ENCODE peak calls at places on chromosomes 2 and 18, in ten cellular contexts. One of them, this sample, is unnamed.

GRCh38 chr2:63580651-63581050 is 7.6 kb downstream of the WDPCP start:
- DNase-seq in NCI-H2081: no peak
- DNase-seq in lung microvascular endothelial cell: no peak
- DNase-seq in testis: no peak
- DNase-seq in activated CD4-positive, alpha-beta T cell treated with anti-CD3 and anti-CD28 coated beads, Interleukin-2, amount 10 ng/mL, durations not matched to agents 24 days and 14 days: no peak
- DNase-seq in progenitor cell of endocrine pancreas: no peak
- DNase-seq in OCI-LY7: no peak
- DNase-seq in K562: no peak
- DNase-seq in NCI-H2171 treated with DMSO at 0.1 percent for 48 hours: no peak
- DNase-seq in type B pancreatic cell: no peak
- DNase-seq in this sample: no peak

GRCh38 chr2:142742301-142743214 is 134.9 kb upstream of the KYNU start:
- DNase-seq in NCI-H2081: no peak
- DNase-seq in lung microvascular endothelial cell: no peak
- DNase-seq in testis: no peak
- DNase-seq in activated CD4-positive, alpha-beta T cell treated with anti-CD3 and anti-CD28 coated beads, Interleukin-2, amount 10 ng/mL, durations not matched to agents 24 days and 14 days: no peak
- DNase-seq in progenitor cell of endocrine pancreas: no peak
- DNase-seq in OCI-LY7: no peak
- DNase-seq in K562: no peak
- DNase-seq in NCI-H2171 treated with DMSO at 0.1 percent for 48 hours: no peak
- DNase-seq in type B pancreatic cell: no peak
- DNase-seq in this sample: no peak

GRCh38 chr2:197464180-197464579 is 10.8 kb downstream of the COQ10B start:
- DNase-seq in NCI-H2081: no peak
- DNase-seq in lung microvascular endothelial cell: no peak
- DNase-seq in testis: no peak
- DNase-seq in activated CD4-positive, alpha-beta T cell treated with anti-CD3 and anti-CD28 coated beads, Interleukin-2, amount 10 ng/mL, durations not matched to agents 24 days and 14 days: no peak
- DNase-seq in progenitor cell of endocrine pancreas: no peak
- DNase-seq in OCI-LY7: no peak
- DNase-seq in K562: no peak
- DNase-seq in NCI-H2171 treated with DMSO at 0.1 percent for 48 hours: no peak
- DNase-seq in type B pancreatic cell: no peak
- DNase-seq in this sample: no peak

GRCh38 chr2:45141883-45142866 is 132.9 kb upstream of the SIX2 start:
- DNase-seq in NCI-H2081: no peak
- DNase-seq in lung microvascular endothelial cell: no peak
- DNase-seq in testis: no peak
- DNase-seq in activated CD4-positive, alpha-beta T cell treated with anti-CD3 and anti-CD28 coated beads, Interleukin-2, amount 10 ng/mL, durations not matched to agents 24 days and 14 days: no peak
- DNase-seq in progenitor cell of endocrine pancreas: no peak
- DNase-seq in OCI-LY7: peak
- DNase-seq in K562: no peak
- DNase-seq in NCI-H2171 treated with DMSO at 0.1 percent for 48 hours: no peak
- DNase-seq in type B pancreatic cell: peak
- DNase-seq in this sample: no peak

GRCh38 chr18:4870177-4870773 is 326.8 kb downstream of the AKAIN1 start:
- DNase-seq in NCI-H2081: no peak
- DNase-seq in lung microvascular endothelial cell: no peak
- DNase-seq in testis: no peak
- DNase-seq in activated CD4-positive, alpha-beta T cell treated with anti-CD3 and anti-CD28 coated beads, Interleukin-2, amount 10 ng/mL, durations not matched to agents 24 days and 14 days: no peak
- DNase-seq in progenitor cell of endocrine pancreas: no peak
- DNase-seq in OCI-LY7: no peak
- DNase-seq in K562: no peak
- DNase-seq in NCI-H2171 treated with DMSO at 0.1 percent for 48 hours: no peak
- DNase-seq in type B pancreatic cell: no peak
- DNase-seq in this sample: no peak

GRCh38 chr2:223641062-223641461 is 38.9 kb upstream of the SCG2 start:
- DNase-seq in NCI-H2081: peak
- DNase-seq in lung microvascular endothelial cell: no peak
- DNase-seq in testis: peak
- DNase-seq in activated CD4-positive, alpha-beta T cell treated with anti-CD3 and anti-CD28 coated beads, Interleukin-2, amount 10 ng/mL, durations not matched to agents 24 days and 14 days: no peak
- DNase-seq in progenitor cell of endocrine pancreas: no peak
- DNase-seq in OCI-LY7: no peak
- DNase-seq in K562: peak
- DNase-seq in NCI-H2171 treated with DMSO at 0.1 percent for 48 hours: no peak
- DNase-seq in type B pancreatic cell: no peak
- DNase-seq in this sample: no peak

GRCh38 chr2:219627105-219628100 is at the start of gene SLC4A3:
- DNase-seq in NCI-H2081: peak
- DNase-seq in lung microvascular endothelial cell: no peak
- DNase-seq in testis: no peak
- DNase-seq in activated CD4-positive, alpha-beta T cell treated with anti-CD3 and anti-CD28 coated beads, Interleukin-2, amount 10 ng/mL, durations not matched to agents 24 days and 14 days: peak
- DNase-seq in progenitor cell of endocrine pancreas: peak
- DNase-seq in OCI-LY7: no peak
- DNase-seq in K562: peak
- DNase-seq in NCI-H2171 treated with DMSO at 0.1 percent for 48 hours: peak
- DNase-seq in type B pancreatic cell: peak
- DNase-seq in this sample: no peak

GRCh38 chr2:172513935-172514586 is 41.8 kb upstream of the PDK1 start:
- DNase-seq in NCI-H2081: no peak
- DNase-seq in lung microvascular endothelial cell: no peak
- DNase-seq in testis: no peak
- DNase-seq in activated CD4-positive, alpha-beta T cell treated with anti-CD3 and anti-CD28 coated beads, Interleukin-2, amount 10 ng/mL, durations not matched to agents 24 days and 14 days: no peak
- DNase-seq in progenitor cell of endocrine pancreas: no peak
- DNase-seq in OCI-LY7: no peak
- DNase-seq in K562: no peak
- DNase-seq in NCI-H2171 treated with DMSO at 0.1 percent for 48 hours: no peak
- DNase-seq in type B pancreatic cell: no peak
- DNase-seq in this sample: no peak

GRCh38 chr18:53838796-53839195 is 385.7 kb downstream of the MBD2 start:
- DNase-seq in NCI-H2081: no peak
- DNase-seq in lung microvascular endothelial cell: no peak
- DNase-seq in testis: no peak
- DNase-seq in activated CD4-positive, alpha-beta T cell treated with anti-CD3 and anti-CD28 coated beads, Interleukin-2, amount 10 ng/mL, durations not matched to agents 24 days and 14 days: no peak
- DNase-seq in progenitor cell of endocrine pancreas: no peak
- DNase-seq in OCI-LY7: no peak
- DNase-seq in K562: no peak
- DNase-seq in NCI-H2171 treated with DMSO at 0.1 percent for 48 hours: no peak
- DNase-seq in type B pancreatic cell: no peak
- DNase-seq in this sample: no peak

GRCh38 chr2:108988796-108989713 is at the start of gene EDAR:
- DNase-seq in NCI-H2081: peak
- DNase-seq in lung microvascular endothelial cell: peak
- DNase-seq in testis: peak
- DNase-seq in activated CD4-positive, alpha-beta T cell treated with anti-CD3 and anti-CD28 coated beads, Interleukin-2, amount 10 ng/mL, durations not matched to agents 24 days and 14 days: peak
- DNase-seq in progenitor cell of endocrine pancreas: peak
- DNase-seq in OCI-LY7: peak
- DNase-seq in K562: no peak
- DNase-seq in NCI-H2171 treated with DMSO at 0.1 percent for 48 hours: peak
- DNase-seq in type B pancreatic cell: no peak
- DNase-seq in this sample: no peak

GRCh38 chr2:238030422-238031155 is 30.2 kb upstream of the SCLY start:
- DNase-seq in NCI-H2081: no peak
- DNase-seq in lung microvascular endothelial cell: no peak
- DNase-seq in testis: no peak
- DNase-seq in activated CD4-positive, alpha-beta T cell treated with anti-CD3 and anti-CD28 coated beads, Interleukin-2, amount 10 ng/mL, durations not matched to agents 24 days and 14 days: no peak
- DNase-seq in progenitor cell of endocrine pancreas: no peak
- DNase-seq in OCI-LY7: no peak
- DNase-seq in K562: no peak
- DNase-seq in NCI-H2171 treated with DMSO at 0.1 percent for 48 hours: no peak
- DNase-seq in type B pancreatic cell: peak
- DNase-seq in this sample: peak

GRCh38 chr2:189247276-189247675 is 67.7 kb upstream of the COL5A2 start:
- DNase-seq in NCI-H2081: no peak
- DNase-seq in lung microvascular endothelial cell: no peak
- DNase-seq in testis: no peak
- DNase-seq in activated CD4-positive, alpha-beta T cell treated with anti-CD3 and anti-CD28 coated beads, Interleukin-2, amount 10 ng/mL, durations not matched to agents 24 days and 14 days: no peak
- DNase-seq in progenitor cell of endocrine pancreas: no peak
- DNase-seq in OCI-LY7: no peak
- DNase-seq in K562: no peak
- DNase-seq in NCI-H2171 treated with DMSO at 0.1 percent for 48 hours: no peak
- DNase-seq in type B pancreatic cell: no peak
- DNase-seq in this sample: no peak

GRCh38 chr2:23550553-23550952 is 165.6 kb downstream of the KLHL29 start:
- DNase-seq in NCI-H2081: peak
- DNase-seq in lung microvascular endothelial cell: peak
- DNase-seq in testis: peak
- DNase-seq in activated CD4-positive, alpha-beta T cell treated with anti-CD3 and anti-CD28 coated beads, Interleukin-2, amount 10 ng/mL, durations not matched to agents 24 days and 14 days: no peak
- DNase-seq in progenitor cell of endocrine pancreas: no peak
- DNase-seq in OCI-LY7: no peak
- DNase-seq in K562: no peak
- DNase-seq in NCI-H2171 treated with DMSO at 0.1 percent for 48 hours: no peak
- DNase-seq in type B pancreatic cell: no peak
- DNase-seq in this sample: no peak

GRCh38 chr2:38409136-38409903 is 32.2 kb upstream of the ATL2 start:
- DNase-seq in NCI-H2081: no peak
- DNase-seq in lung microvascular endothelial cell: no peak
- DNase-seq in testis: peak
- DNase-seq in activated CD4-positive, alpha-beta T cell treated with anti-CD3 and anti-CD28 coated beads, Interleukin-2, amount 10 ng/mL, durations not matched to agents 24 days and 14 days: no peak
- DNase-seq in progenitor cell of endocrine pancreas: no peak
- DNase-seq in OCI-LY7: peak
- DNase-seq in K562: no peak
- DNase-seq in NCI-H2171 treated with DMSO at 0.1 percent for 48 hours: no peak
- DNase-seq in type B pancreatic cell: no peak
- DNase-seq in this sample: no peak

GRCh38 chr2:200788129-200788718 is 23.5 kb upstream of the BZW1 start:
- DNase-seq in NCI-H2081: no peak
- DNase-seq in lung microvascular endothelial cell: peak
- DNase-seq in testis: no peak
- DNase-seq in activated CD4-positive, alpha-beta T cell treated with anti-CD3 and anti-CD28 coated beads, Interleukin-2, amount 10 ng/mL, durations not matched to agents 24 days and 14 days: no peak
- DNase-seq in progenitor cell of endocrine pancreas: no peak
- DNase-seq in OCI-LY7: no peak
- DNase-seq in K562: no peak
- DNase-seq in NCI-H2171 treated with DMSO at 0.1 percent for 48 hours: no peak
- DNase-seq in type B pancreatic cell: no peak
- DNase-seq in this sample: no peak

This sample was measured in osteocyte.